ENCODE peak calls at places on chromosomes 4 and X, in four cellular contexts. X, S, J and Y are unnamed samples.
A peak's percentile ranks its signal among the peaks of the same experiment; 100 is the strongest.

GRCh38 chr4:137956256-137956655 is 285.9 kb downstream of the SLC7A11 start:
- DNase-seq in X (no peak), S (no peak), J (no peak), Y (no peak)

GRCh38 chr4:13322681-13323101 is 161.4 kb downstream of the RAB28 start:
- DNase-seq in X (no peak), S (no peak), J (peak; percentile 41), Y (no peak)

GRCh38 chrX:121570072-121570841 is 522.8 kb downstream of the GLUD2 start:
- DNase-seq in X (peak; percentile 14), S (no peak), J (no peak), Y (peak; percentile 55)

GRCh38 chrX:154785711-154786110 is 19.6 kb downstream of the MPP1 start:
- DNase-seq in X (no peak), S (no peak), J (no peak), Y (no peak)

GRCh38 chr4:47287735-47288134 is 175.8 kb downstream of the COMMD8 start:
- DNase-seq in X (no peak), S (no peak), J (no peak), Y (no peak)

GRCh38 chrX:33726281-33727160 is 405.6 kb downstream of the FAM47A start:
- DNase-seq in X (peak; percentile 41), S (no peak), J (peak; percentile 4), Y (no peak)

GRCh38 chr4:189769131-189769530 is 171.5 kb upstream of the FRG1 start:
- DNase-seq in X (no peak), S (no peak), J (no peak), Y (no peak)

GRCh38 chrX:78548012-78548411 is 111.1 kb downstream of the RTL3 start:
- DNase-seq in X (no peak), S (no peak), J (no peak), Y (no peak)

GRCh38 chrX:153780678-153781427 is at the start of gene SRPK3:
- DNase-seq in X (no peak), S (no peak), J (no peak), Y (no peak)

GRCh38 chrX:21657318-21658151 is 595 bp downstream of the KLHL34 start:
- DNase-seq in X (peak; percentile 25), S (no peak), J (no peak), Y (no peak)

GRCh38 chrX:121301822-121302221 is 254.4 kb downstream of the GLUD2 start:
- DNase-seq in X (no peak), S (no peak), J (no peak), Y (no peak)

GRCh38 chr4:145452447-145453162 is 29.0 kb upstream of the SMAD1 start:
- DNase-seq in X (no peak), S (no peak), J (no peak), Y (no peak)

GRCh38 chrX:22081475-22082092 is 49.5 kb downstream of the PHEX start:
- DNase-seq in X (no peak), S (peak; percentile 8), J (peak; percentile 13), Y (peak; percentile 36)

GRCh38 chr4:59936566-59936965 is 1263.6 kb upstream of the ADGRL3 start:
- DNase-seq in X (no peak), S (no peak), J (no peak), Y (no peak)

DNA sequence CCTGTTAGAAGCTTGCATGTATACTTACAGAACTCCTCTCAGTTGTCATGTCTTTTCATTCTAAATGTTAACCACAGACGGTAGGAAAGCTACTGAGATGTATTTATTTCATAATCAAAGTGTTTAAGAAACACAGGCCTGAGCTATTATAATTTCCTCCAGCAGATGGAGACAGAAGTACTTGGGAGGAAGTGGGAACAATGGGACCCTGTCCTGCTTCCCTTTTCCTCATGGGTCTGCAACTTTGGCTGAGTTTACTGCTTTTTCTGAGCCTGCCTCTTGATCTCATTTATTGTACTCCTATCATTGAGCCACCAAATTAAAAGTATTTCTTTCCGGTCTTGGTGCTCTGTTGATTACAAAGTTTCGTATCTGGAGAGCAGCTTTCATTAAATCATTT is 67.7 kb upstream of the SPANXN2 start:
- DNase-seq in X (no peak), S (no peak), J (no peak), Y (no peak)
- TF ChIP-seq CTCF in X (peak; percentile 38), S (peak; percentile 29), J (peak; percentile 60), Y (peak; percentile 20)

DNA sequence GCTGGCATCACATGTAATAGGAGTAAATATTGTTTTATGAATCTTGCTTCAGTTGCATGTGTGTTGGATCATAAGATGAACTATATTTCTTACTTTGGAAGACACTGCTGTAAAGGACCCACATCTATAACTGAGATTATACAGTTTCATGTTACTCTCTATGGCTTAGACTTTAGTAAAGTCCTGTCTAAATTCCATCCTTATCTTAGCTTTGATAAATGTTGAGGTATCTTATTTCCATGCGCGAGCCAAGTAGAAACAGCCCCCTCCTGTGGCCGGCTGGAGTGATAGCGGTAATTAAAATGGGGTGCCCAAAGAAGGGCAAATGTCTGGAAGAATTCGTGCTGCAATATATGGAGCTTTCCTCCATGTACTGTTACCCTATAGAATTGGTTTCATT is 43.0 kb downstream of the CCDC158 start:
- DNase-seq in X (no peak), S (peak; percentile 39), J (peak; percentile 44), Y (no peak)
- TF ChIP-seq CTCF in X (peak; percentile 47), S (peak; percentile 88), J (peak; percentile 78), Y (peak; percentile 58)

GRCh38 chr4:87497141-87497540 is 32.0 kb downstream of the SPARCL1 start:
- DNase-seq in X (no peak), S (no peak), J (no peak), Y (no peak)
- TF ChIP-seq CTCF in X (peak; percentile 28), S (peak; percentile 66), J (peak; percentile 53), Y (peak; percentile 21)

DNA sequence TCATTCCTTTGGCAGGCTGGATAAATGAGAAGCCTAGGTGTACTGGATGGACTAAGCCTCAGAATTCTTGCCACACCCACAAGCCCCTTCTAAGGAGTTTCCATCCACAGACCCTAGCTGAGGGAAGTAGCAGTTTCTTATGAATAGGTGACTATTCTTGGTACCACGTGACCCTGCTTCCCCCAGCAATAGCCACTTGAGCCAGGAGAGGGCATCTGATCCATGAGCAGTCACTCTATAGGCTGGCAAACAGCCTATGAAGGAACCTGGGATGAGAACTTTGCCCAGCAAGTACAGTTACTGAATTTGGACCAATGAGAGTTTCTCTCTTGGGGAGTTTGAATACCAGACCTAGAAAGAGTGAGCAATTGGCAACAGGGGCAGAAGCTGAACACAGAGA is 84.0 kb downstream of the RTL9 start:
- DNase-seq in X (no peak), S (no peak), J (peak; percentile 19), Y (no peak)
- TF ChIP-seq CTCF in X (no peak), S (peak; percentile 44), J (peak; percentile 66), Y (no peak)

GRCh38 chrX:53294024-53294648 is 12.8 kb upstream of the IQSEC2 start:
- DNase-seq in X (no peak), S (no peak), J (no peak), Y (no peak)
- TF ChIP-seq CTCF in X (no peak), S (peak; percentile 36), J (peak; percentile 31), Y (no peak)